ENCODE peak calls at places on chromosome 12, in five cellular contexts. Z is NCI-H774, J is A549, X is midbrain, P is NCI-H2029 treated with DMSO at 0.1 percent for 48 hours. S is an unnamed sample.

GRCh38 chr12:59723520-59723919 is 127.7 kb downstream of the SLC16A7 start:
- DNase-seq in Z (no peak), J (no peak), X (no peak), P (no peak), S (no peak)

GRCh38 chr12:46124848-46125619 is 134.7 kb upstream of the SCAF11 start:
- DNase-seq in Z (peak), J (peak), X (peak), P (peak), S (no peak)

GRCh38 chr12:105464426-105464825 is 133.9 kb downstream of the C12orf75 start:
- DNase-seq in Z (no peak), J (no peak), X (no peak), P (no peak), S (no peak)

GRCh38 chr12:14618990-14619389 is 51.3 kb upstream of the PLBD1 start:
- DNase-seq in Z (no peak), J (peak), X (no peak), P (no peak), S (no peak)

GRCh38 chr12:9702239-9702638 is 30.7 kb downstream of the CLECL1 start:
- DNase-seq in Z (no peak), J (no peak), X (no peak), P (no peak), S (peak)

GRCh38 chr12:63899396-63899795 is 54.9 kb downstream of the SRGAP1 start:
- DNase-seq in Z (no peak), J (no peak), X (no peak), P (no peak), S (no peak)

GRCh38 chr12:12428961-12429657 is 72.2 kb downstream of the BORCS5 start:
- DNase-seq in Z (no peak), J (no peak), X (no peak), P (no peak), S (no peak)

GRCh38 chr12:7483343-7483742 is 20.2 kb downstream of the CD163 start:
- DNase-seq in Z (no peak), J (no peak), X (no peak), P (no peak), S (no peak)

GRCh38 chr12:124190301-124191023 is 104.4 kb upstream of the RFLNA start:
- DNase-seq in Z (no peak), J (no peak), X (no peak), P (no peak), S (no peak)

GRCh38 chr12:96447256-96447655 is 42.1 kb upstream of the CFAP54 start:
- DNase-seq in Z (no peak), J (no peak), X (no peak), P (no peak), S (no peak)

GRCh38 chr12:40216516-40217288 is 8.1 kb upstream of the LRRK2 start:
- DNase-seq in Z (no peak), J (no peak), X (no peak), P (no peak), S (no peak)

GRCh38 chr12:64269161-64269560 is 47.1 kb upstream of the KICS2 start:
- DNase-seq in Z (peak), J (no peak), X (no peak), P (no peak), S (no peak)

GRCh38 chr12:120397827-120398563 is 29.0 kb upstream of the MSI1 start:
- DNase-seq in Z (peak), J (no peak), X (peak), P (peak), S (no peak)

GRCh38 chr12:13573698-13574321 is 377.3 kb downstream of the EMP1 start:
- DNase-seq in Z (no peak), J (peak), X (no peak), P (no peak), S (no peak)

GRCh38 chr12:75784591-75784990 is 247.0 kb downstream of the PHLDA1 start:
- DNase-seq in Z (peak), J (no peak), X (no peak), P (peak), S (no peak)

GRCh38 chr12:25583545-25583944 is 30.5 kb upstream of the LMNTD1 start:
- DNase-seq in Z (no peak), J (no peak), X (peak), P (no peak), S (no peak)

GRCh38 chr12:64633940-64634337 is 23.6 kb downstream of the RASSF3 start:
- DNase-seq in Z (no peak), J (peak), X (no peak), P (peak), S (no peak)

GRCh38 chr12:52730793-52731192 is 27.5 kb upstream of the KRT77 start:
- DNase-seq in Z (no peak), J (no peak), X (no peak), P (no peak), S (no peak)

GRCh38 chr12:89707992-89708792 is 446 bp downstream of the ATP2B1 start:
- DNase-seq in Z (peak), J (peak), X (no peak), P (no peak), S (peak)

GRCh38 chr12:79827484-79827883 is 107.4 kb downstream of the PPP1R12A start:
- DNase-seq in Z (no peak), J (no peak), X (no peak), P (no peak), S (no peak)

GRCh38 chr12:120847392-120848157 is 56.6 kb downstream of the SPPL3 start:
- DNase-seq in Z (no peak), J (no peak), X (no peak), P (no peak), S (no peak)

GRCh38 chr12:10404798-10405197 is 4.8 kb downstream of the KLRC4 start:
- DNase-seq in Z (no peak), J (no peak), X (no peak), P (no peak), S (no peak)